ENCODE peak calls at places on chromosomes 12 and 14, in seven cellular contexts. One of them, this sample, is unnamed. For H3K27me3, the result is how much of the 10 kb centered on the place peaks cover.

GRCh38 chr12:69389836-69390235 is 30.3 kb downstream of the YEATS4 start:
- DNase-seq in tibial artery: no peak
- DNase-seq in psoas muscle: no peak
- DNase-seq in fibroblast of lung: peak
- DNase-seq in vagina: no peak
- DNase-seq in heart left ventricle: no peak
- DNase-seq in pancreas: no peak
- DNase-seq in this sample: no peak

GRCh38 chr14:68665792-68666195 is 127.1 kb downstream of the ZFP36L1 start:
- DNase-seq in heart left ventricle: no peak
- DNase-seq in psoas muscle: no peak
- DNase-seq in tibial artery: no peak
- DNase-seq in pancreas: no peak
- DNase-seq in vagina: no peak
- DNase-seq in fibroblast of lung: no peak
- DNase-seq in this sample: no peak

GRCh38 chr14:100788517-100789365 is 37.2 kb upstream of the MEG3 start:
- DNase-seq in heart left ventricle: peak
- DNase-seq in fibroblast of lung: no peak
- DNase-seq in tibial artery: no peak
- DNase-seq in pancreas: no peak
- DNase-seq in psoas muscle: peak
- DNase-seq in vagina: no peak
- DNase-seq in this sample: peak

GRCh38 chr14:75470238-75470797 is 42.5 kb downstream of the JDP2 start:
- DNase-seq in fibroblast of lung: no peak
- DNase-seq in psoas muscle: no peak
- DNase-seq in tibial artery: no peak
- DNase-seq in pancreas: no peak
- DNase-seq in vagina: no peak
- DNase-seq in heart left ventricle: no peak
- DNase-seq in this sample: no peak

GRCh38 chr12:69239922-69240624 is 704 bp downstream of the CPSF6 start:
- DNase-seq in psoas muscle: peak
- DNase-seq in heart left ventricle: peak
- DNase-seq in pancreas: peak
- DNase-seq in fibroblast of lung: peak
- DNase-seq in vagina: no peak
- DNase-seq in tibial artery: peak
- DNase-seq in this sample: peak

GRCh38 chr12:128761305-128761880 is 62.4 kb downstream of the SLC15A4 start:
- DNase-seq in pancreas: no peak
- DNase-seq in tibial artery: no peak
- DNase-seq in fibroblast of lung: no peak
- DNase-seq in vagina: no peak
- DNase-seq in psoas muscle: no peak
- DNase-seq in heart left ventricle: no peak
- DNase-seq in this sample: no peak

GRCh38 chr12:20264608-20265114 is 103.7 kb upstream of the PDE3A start:
- DNase-seq in tibial artery: no peak
- DNase-seq in pancreas: no peak
- DNase-seq in fibroblast of lung: no peak
- DNase-seq in psoas muscle: no peak
- DNase-seq in heart left ventricle: no peak
- DNase-seq in vagina: no peak
- DNase-seq in this sample: no peak

GRCh38 chr12:67720383-67720856 is 71.9 kb downstream of the DYRK2 start:
- DNase-seq in heart left ventricle: peak
- DNase-seq in vagina: no peak
- DNase-seq in psoas muscle: peak
- DNase-seq in tibial artery: no peak
- DNase-seq in fibroblast of lung: peak
- DNase-seq in pancreas: no peak
- DNase-seq in this sample: peak

GRCh38 chr12:15114501-15114900 is 106.7 kb downstream of the RERG start:
- DNase-seq in pancreas: no peak
- DNase-seq in fibroblast of lung: no peak
- DNase-seq in psoas muscle: no peak
- DNase-seq in tibial artery: no peak
- DNase-seq in heart left ventricle: no peak
- DNase-seq in vagina: no peak
- DNase-seq in this sample: no peak

GRCh38 chr12:53722450-53723041 is 4.7 kb downstream of the CALCOCO1 start:
- DNase-seq in pancreas: no peak
- DNase-seq in tibial artery: no peak
- DNase-seq in psoas muscle: no peak
- DNase-seq in heart left ventricle: no peak
- DNase-seq in fibroblast of lung: peak
- DNase-seq in vagina: no peak
- DNase-seq in this sample: no peak

GRCh38 chr12:94327819-94328218 is 131.8 kb downstream of the CEP83 start:
- DNase-seq in fibroblast of lung: no peak
- DNase-seq in psoas muscle: no peak
- DNase-seq in pancreas: no peak
- DNase-seq in tibial artery: no peak
- DNase-seq in heart left ventricle: no peak
- DNase-seq in vagina: no peak
- DNase-seq in this sample: no peak

GRCh38 chr14:50533806-50534205 is 1.4 kb upstream of the MAP4K5 start:
- DNase-seq in heart left ventricle: no peak
- DNase-seq in tibial artery: no peak
- DNase-seq in vagina: no peak
- DNase-seq in pancreas: no peak
- DNase-seq in fibroblast of lung: no peak
- DNase-seq in psoas muscle: no peak
- DNase-seq in this sample: peak

GRCh38 chr12:64538146-64538545 is 72.1 kb upstream of the RASSF3 start:
- DNase-seq in pancreas: no peak
- DNase-seq in vagina: no peak
- DNase-seq in tibial artery: no peak
- DNase-seq in psoas muscle: no peak
- DNase-seq in heart left ventricle: no peak
- DNase-seq in fibroblast of lung: no peak
- DNase-seq in this sample: no peak
- TF ChIP-seq CTCF in pancreas: no peak
- TF ChIP-seq CTCF in vagina: no peak
- TF ChIP-seq CTCF in tibial artery: no peak
- TF ChIP-seq CTCF in psoas muscle: no peak
- TF ChIP-seq CTCF in heart left ventricle: no peak
- TF ChIP-seq CTCF in fibroblast of lung: no peak
- TF ChIP-seq CTCF in this sample: no peak

GRCh38 chr14:28755930-28756895 is 10.4 kb upstream of the FOXG1 start:
- DNase-seq in psoas muscle: no peak
- DNase-seq in pancreas: no peak
- DNase-seq in heart left ventricle: no peak
- DNase-seq in fibroblast of lung: no peak
- DNase-seq in vagina: no peak
- DNase-seq in tibial artery: no peak
- DNase-seq in this sample: no peak
- H3K27me3 ChIP-seq in psoas muscle: under half
- H3K27me3 ChIP-seq in pancreas: under half
- H3K27me3 ChIP-seq in heart left ventricle: half or more
- H3K27me3 ChIP-seq in fibroblast of lung: half or more
- H3K27me3 ChIP-seq in vagina: under half
- H3K27me3 ChIP-seq in tibial artery: half or more
- H3K27me3 ChIP-seq in this sample: half or more

GRCh38 chr12:48084066-48084465 is 21.8 kb downstream of the SENP1 start:
- DNase-seq in pancreas: no peak
- DNase-seq in fibroblast of lung: peak
- DNase-seq in tibial artery: no peak
- DNase-seq in heart left ventricle: no peak
- DNase-seq in vagina: no peak
- DNase-seq in psoas muscle: no peak
- DNase-seq in this sample: no peak
- TF ChIP-seq CTCF in pancreas: no peak
- TF ChIP-seq CTCF in fibroblast of lung: peak
- TF ChIP-seq CTCF in tibial artery: peak
- TF ChIP-seq CTCF in heart left ventricle: peak
- TF ChIP-seq CTCF in vagina: no peak
- TF ChIP-seq CTCF in psoas muscle: peak
- TF ChIP-seq CTCF in this sample: no peak

GRCh38 chr14:60655114-60655897 is 6.0 kb upstream of the SIX1 start:
- DNase-seq in psoas muscle: no peak
- DNase-seq in pancreas: no peak
- DNase-seq in vagina: no peak
- DNase-seq in fibroblast of lung: no peak
- DNase-seq in tibial artery: no peak
- DNase-seq in heart left ventricle: no peak
- DNase-seq in this sample: no peak
- H3K27me3 ChIP-seq in psoas muscle: under half
- H3K27me3 ChIP-seq in pancreas: under half
- H3K27me3 ChIP-seq in vagina: under half
- H3K27me3 ChIP-seq in fibroblast of lung: under half
- H3K27me3 ChIP-seq in tibial artery: under half
- H3K27me3 ChIP-seq in heart left ventricle: half or more
- H3K27me3 ChIP-seq in this sample: under half

DNA sequence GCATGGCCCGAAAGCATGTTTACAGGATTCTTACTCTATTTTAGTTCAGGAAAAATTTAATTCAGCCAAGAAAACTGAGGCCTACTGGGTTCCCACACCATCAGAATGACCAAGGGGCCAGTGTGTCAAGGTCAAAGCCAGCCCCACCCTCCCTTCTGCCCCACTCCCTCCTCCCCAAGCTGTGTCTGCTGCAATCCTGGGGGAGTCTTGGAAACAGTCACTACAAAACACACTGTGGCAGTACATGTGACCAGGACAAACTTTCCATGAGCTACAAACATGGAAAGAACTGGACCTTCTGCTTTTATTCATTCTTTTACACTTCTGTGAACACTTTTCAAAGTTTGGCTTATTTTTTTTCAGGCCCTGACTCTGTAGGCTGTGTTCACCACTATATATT is 1228.8 kb upstream of the TMEM132C start:
- DNase-seq in pancreas: no peak
- DNase-seq in psoas muscle: no peak
- DNase-seq in fibroblast of lung: no peak
- DNase-seq in tibial artery: no peak
- DNase-seq in vagina: no peak
- DNase-seq in heart left ventricle: no peak
- DNase-seq in this sample: no peak
- TF ChIP-seq CTCF in pancreas: no peak
- TF ChIP-seq CTCF in psoas muscle: no peak
- TF ChIP-seq CTCF in fibroblast of lung: no peak
- TF ChIP-seq CTCF in tibial artery: no peak
- TF ChIP-seq CTCF in vagina: no peak
- TF ChIP-seq CTCF in heart left ventricle: no peak
- TF ChIP-seq CTCF in this sample: no peak

DNA sequence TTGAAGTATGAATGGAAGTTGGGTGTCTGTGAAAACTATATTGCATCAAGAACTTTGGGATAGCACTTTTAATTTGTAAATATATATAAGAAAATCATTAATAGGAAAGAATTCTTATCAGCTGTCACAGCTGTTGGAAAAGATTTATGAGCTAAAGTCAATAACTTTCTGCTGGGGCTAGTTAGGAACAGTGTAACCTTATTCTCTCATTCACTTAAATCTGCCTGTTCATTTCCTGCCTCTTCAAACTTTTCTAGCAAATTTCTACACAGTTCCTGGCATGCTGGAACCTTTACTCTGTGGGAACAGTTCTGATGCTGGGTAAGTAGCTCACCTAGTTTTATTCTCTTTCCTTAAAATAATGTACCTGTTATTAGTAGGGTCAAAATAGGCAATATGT is 109.9 kb downstream of the SCN8A start:
- DNase-seq in vagina: no peak
- DNase-seq in tibial artery: no peak
- DNase-seq in fibroblast of lung: no peak
- DNase-seq in psoas muscle: no peak
- DNase-seq in pancreas: no peak
- DNase-seq in heart left ventricle: no peak
- DNase-seq in this sample: no peak
- H3K27me3 ChIP-seq in vagina: under half
- H3K27me3 ChIP-seq in tibial artery: under half
- H3K27me3 ChIP-seq in fibroblast of lung: under half
- H3K27me3 ChIP-seq in psoas muscle: under half
- H3K27me3 ChIP-seq in pancreas: under half
- H3K27me3 ChIP-seq in heart left ventricle: under half
- H3K27me3 ChIP-seq in this sample: under half

GRCh38 chr12:75786071-75786470 is 245.5 kb downstream of the PHLDA1 start:
- DNase-seq in fibroblast of lung: no peak
- DNase-seq in tibial artery: no peak
- DNase-seq in vagina: no peak
- DNase-seq in heart left ventricle: no peak
- DNase-seq in pancreas: no peak
- DNase-seq in psoas muscle: no peak
- DNase-seq in this sample: no peak
- TF ChIP-seq CTCF in fibroblast of lung: no peak
- TF ChIP-seq CTCF in tibial artery: no peak
- TF ChIP-seq CTCF in vagina: no peak
- TF ChIP-seq CTCF in heart left ventricle: no peak
- TF ChIP-seq CTCF in pancreas: no peak
- TF ChIP-seq CTCF in psoas muscle: no peak
- TF ChIP-seq CTCF in this sample: no peak

This sample was measured in osteoblast.